ENCODE peak calls at places on chromosomes 1 and 21, in six cellular contexts. S is NCI-H1092, A is AG04450, N is T follicular helper cell, B is NCI-H1105 treated with DMSO at 0.1 percent for 48 hours, V is NCI-H2171 treated with DMSO at 0.1 percent for 48 hours. Y is an unnamed sample.

GRCh38 chr21:43805275-43805800 is 16.0 kb downstream of the RRP1 start:
- DNase-seq in N (no peak), B (no peak), A (no peak), V (no peak), S (no peak), Y (no peak)

GRCh38 chr1:21914880-21915640 is 22.1 kb downstream of the HSPG2 start:
- DNase-seq in S (peak), A (no peak), N (no peak), B (peak), V (peak), Y (no peak)

GRCh38 chr1:29370067-29370466 is 133.7 kb downstream of the PTPRU start:
- DNase-seq in V (no peak), N (no peak), A (no peak), S (no peak), B (no peak), Y (no peak)

GRCh38 chr1:59007820-59008598 is 224.2 kb upstream of the JUN start:
- DNase-seq in V (no peak), A (no peak), B (no peak), N (no peak), S (no peak), Y (no peak)

GRCh38 chr1:39735731-39736130 is 3.0 kb upstream of the PPIE start:
- DNase-seq in N (no peak), V (no peak), B (no peak), S (no peak), A (no peak), Y (no peak)

GRCh38 chr1:1358433-1359201 is at the start of gene MXRA8:
- DNase-seq in N (no peak), A (peak), B (no peak), S (no peak), V (no peak), Y (peak)

GRCh38 chr1:205610036-205610435 is 21.8 kb downstream of the ELK4 start:
- DNase-seq in V (no peak), N (no peak), B (no peak), A (no peak), S (no peak), Y (no peak)

GRCh38 chr1:240304466-240304865 is 212.8 kb downstream of the FMN2 start:
- DNase-seq in V (no peak), B (no peak), N (no peak), A (no peak), S (no peak), Y (no peak)

GRCh38 chr1:169348356-169349036 is 19.1 kb downstream of the NME7 start:
- DNase-seq in S (peak), N (no peak), V (peak), B (peak), A (peak), Y (no peak)

GRCh38 chr1:179848233-179848632 is 29.4 kb downstream of the TOR1AIP2 start:
- DNase-seq in N (no peak), A (no peak), B (no peak), S (no peak), V (no peak), Y (no peak)

GRCh38 chr1:117621316-117621715 is 15.5 kb downstream of the TENT5C start:
- DNase-seq in A (no peak), N (no peak), B (no peak), V (no peak), S (no peak), Y (no peak)

GRCh38 chr1:53294557-53294956 is 33.3 kb downstream of the LRP8 start:
- DNase-seq in N (peak), B (no peak), V (no peak), A (peak), S (no peak), Y (no peak)

GRCh38 chr1:168236836-168237611 is 11.2 kb downstream of the SFT2D2 start:
- DNase-seq in N (no peak), B (no peak), V (no peak), S (no peak), A (no peak), Y (no peak)

GRCh38 chr1:58539553-58539952 is 7.0 kb downstream of the OMA1 start:
- DNase-seq in A (no peak), V (no peak), S (no peak), B (no peak), N (no peak), Y (no peak)

GRCh38 chr1:37997256-37998088 is 7.7 kb upstream of the SF3A3 start:
- DNase-seq in S (no peak), B (no peak), A (no peak), V (no peak), N (no peak), Y (no peak)

GRCh38 chr1:59718989-59719360 is 95.8 kb upstream of the HOOK1 start:
- DNase-seq in S (no peak), B (no peak), N (no peak), V (no peak), A (no peak), Y (no peak)

GRCh38 chr1:15701784-15702183 is 17.7 kb downstream of the PLEKHM2 start:
- DNase-seq in V (peak), B (no peak), A (no peak), N (no peak), S (no peak), Y (no peak)

GRCh38 chr1:89670168-89670567 is 37.2 kb downstream of the LRRC8C start:
- DNase-seq in S (no peak), N (no peak), A (no peak), B (no peak), V (no peak), Y (no peak)

GRCh38 chr21:35113064-35113463 is 64.0 kb upstream of the RUNX1 start:
- DNase-seq in B (no peak), V (no peak), S (no peak), N (no peak), A (no peak), Y (no peak)

GRCh38 chr1:167460836-167461235 is 57.5 kb downstream of the CD247 start:
- DNase-seq in N (peak), B (no peak), S (no peak), A (no peak), V (no peak), Y (no peak)

GRCh38 chr21:44985441-44986401 is 45.9 kb downstream of the SLX9 start:
- DNase-seq in B (no peak), A (no peak), S (no peak), N (no peak), V (peak), Y (no peak)

GRCh38 chr1:64744492-64745180 is at the start of gene RAVER2:
- DNase-seq in B (peak), S (peak), N (peak), A (peak), V (peak), Y (peak)

GRCh38 chr1:216721878-216722277 is 1.4 kb downstream of the ESRRG start:
- DNase-seq in B (no peak), V (peak), A (no peak), S (no peak), N (no peak), Y (no peak)

GRCh38 chr1:160007577-160008200 is 24.1 kb downstream of the PIGM start:
- DNase-seq in A (no peak), S (peak), B (peak), N (no peak), V (peak), Y (no peak)

GRCh38 chr1:21021311-21021710 is 155.4 kb downstream of the EIF4G3 start:
- DNase-seq in N (no peak), B (no peak), S (no peak), V (no peak), A (no peak), Y (no peak)

GRCh38 chr1:164092603-164093353 is 466.2 kb upstream of the PBX1 start:
- DNase-seq in S (no peak), B (no peak), A (no peak), N (no peak), V (no peak), Y (no peak)

GRCh38 chr1:205319081-205320018 is 2.2 kb downstream of the NUAK2 start:
- DNase-seq in A (no peak), B (peak), N (no peak), V (peak), S (peak), Y (no peak)

GRCh38 chr1:26666855-26667254 is 29.0 kb upstream of the ARID1A start:
- DNase-seq in A (no peak), V (no peak), B (no peak), S (no peak), N (no peak), Y (no peak)